ENCODE peak calls at places on chromosomes 6 and 20, in five cellular contexts. One of them, this sample, is unnamed.
A peak's percentile ranks its signal among the peaks of the same experiment; 100 is the strongest.

GRCh38 chr20:62014488-62014775 is 51.2 kb downstream of the TAF4 start:
- DNase-seq in H1: no peak
- DNase-seq in IMR-90: no peak
- DNase-seq in H9: no peak
- DNase-seq in neuronal stem cell: no peak
- DNase-seq in this sample: no peak

GRCh38 chr6:168442646-168443045 is 1.7 kb downstream of the SMOC2 start:
- DNase-seq in H1: no peak
- DNase-seq in IMR-90: no peak
- DNase-seq in H9: no peak
- DNase-seq in neuronal stem cell: no peak
- DNase-seq in this sample: no peak

GRCh38 chr20:44233436-44234016 is 13.6 kb upstream of the GDAP1L1 start:
- DNase-seq in neuronal stem cell: no peak
- DNase-seq in H1: no peak
- DNase-seq in H9: no peak
- DNase-seq in IMR-90: no peak
- DNase-seq in this sample: no peak

GRCh38 chr20:50048420-50049166 is 64.4 kb downstream of the UBE2V1 start:
- DNase-seq in neuronal stem cell: no peak
- DNase-seq in IMR-90: peak; percentile 14
- DNase-seq in H9: no peak
- DNase-seq in H1: no peak
- DNase-seq in this sample: no peak

GRCh38 chr20:40565681-40566040 is 123.4 kb downstream of the MAFB start:
- DNase-seq in neuronal stem cell: no peak
- DNase-seq in H9: peak; percentile 36
- DNase-seq in IMR-90: no peak
- DNase-seq in H1: no peak
- DNase-seq in this sample: no peak

GRCh38 chr6:4928426-4928825 is 75.4 kb downstream of the RPP40 start:
- DNase-seq in neuronal stem cell: no peak
- DNase-seq in H9: no peak
- DNase-seq in H1: no peak
- DNase-seq in IMR-90: peak; percentile 55
- DNase-seq in this sample: peak; percentile 74

GRCh38 chr6:157763129-157763893 is 59.7 kb upstream of the SNX9 start:
- DNase-seq in H9: peak; percentile 98
- DNase-seq in neuronal stem cell: no peak
- DNase-seq in H1: peak; percentile 65
- DNase-seq in IMR-90: peak; percentile 65
- DNase-seq in this sample: peak; percentile 78

GRCh38 chr6:161869491-161869890 is 595.6 kb upstream of the AGPAT4 start:
- DNase-seq in neuronal stem cell: no peak
- DNase-seq in H1: no peak
- DNase-seq in H9: no peak
- DNase-seq in IMR-90: no peak
- DNase-seq in this sample: no peak

GRCh38 chr20:38631155-38632022 is 29.8 kb downstream of the ARHGAP40 start:
- DNase-seq in H1: no peak
- DNase-seq in H9: no peak
- DNase-seq in IMR-90: no peak
- DNase-seq in neuronal stem cell: no peak
- DNase-seq in this sample: no peak

GRCh38 chr6:42177514-42178364 is 4.6 kb downstream of the GUCA1A start:
- DNase-seq in H1: peak; percentile 96
- DNase-seq in neuronal stem cell: peak; percentile 59
- DNase-seq in H9: peak; percentile 88
- DNase-seq in IMR-90: no peak
- DNase-seq in this sample: no peak

GRCh38 chr6:47674673-47675072 is 23.7 kb upstream of the ADGRF4 start:
- DNase-seq in IMR-90: no peak
- DNase-seq in H9: no peak
- DNase-seq in H1: no peak
- DNase-seq in neuronal stem cell: no peak
- DNase-seq in this sample: no peak

GRCh38 chr20:59013031-59013951 is 5.9 kb upstream of the TUBB1 start:
- DNase-seq in H9: no peak
- DNase-seq in IMR-90: no peak
- DNase-seq in H1: peak; percentile 35
- DNase-seq in neuronal stem cell: no peak
- DNase-seq in this sample: no peak

GRCh38 chr6:42101186-42101657 is 41.2 kb downstream of the C6orf132 start:
- DNase-seq in H9: no peak
- DNase-seq in IMR-90: peak; percentile 56
- DNase-seq in neuronal stem cell: no peak
- DNase-seq in H1: no peak
- DNase-seq in this sample: peak; percentile 86

GRCh38 chr6:139764498-139764986 is 390.1 kb upstream of the CITED2 start:
- DNase-seq in H9: no peak
- DNase-seq in H1: no peak
- DNase-seq in neuronal stem cell: no peak
- DNase-seq in IMR-90: peak; percentile 99
- DNase-seq in this sample: peak; percentile 94

GRCh38 chr6:53432318-53433161 is 83.8 kb upstream of the ELOVL5 start:
- DNase-seq in neuronal stem cell: no peak
- DNase-seq in H1: no peak
- DNase-seq in H9: no peak
- DNase-seq in IMR-90: peak; percentile 81
- DNase-seq in this sample: peak; percentile 94

GRCh38 chr6:12605888-12606345 is 110.7 kb upstream of the PHACTR1 start:
- DNase-seq in H1: peak; percentile 55
- DNase-seq in IMR-90: peak; percentile 75
- DNase-seq in H9: peak; percentile 57
- DNase-seq in neuronal stem cell: peak; percentile 48
- DNase-seq in this sample: peak; percentile 73

GRCh38 chr6:167210375-167211295 is 52.9 kb upstream of the GPR31 start:
- DNase-seq in IMR-90: no peak
- DNase-seq in H1: no peak
- DNase-seq in H9: no peak
- DNase-seq in neuronal stem cell: no peak
- DNase-seq in this sample: no peak

GRCh38 chr6:5956939-5957338 is 49.8 kb downstream of the NRN1 start:
- DNase-seq in H9: peak; percentile 39
- DNase-seq in neuronal stem cell: no peak
- DNase-seq in IMR-90: no peak
- DNase-seq in H1: no peak
- DNase-seq in this sample: no peak

GRCh38 chr6:3808759-3809514 is 40.2 kb upstream of the FAM50B start:
- DNase-seq in IMR-90: peak; percentile 90
- DNase-seq in H1: no peak
- DNase-seq in H9: no peak
- DNase-seq in neuronal stem cell: no peak
- DNase-seq in this sample: peak; percentile 85
- H4K8ac ChIP-seq in IMR-90: peak overlapping the region; percentile 88
- H4K8ac ChIP-seq in H1: no peak overlapping the region
- H4K8ac ChIP-seq in H9: no peak overlapping the region
- H4K8ac ChIP-seq in neuronal stem cell: no peak overlapping the region
- H4K8ac ChIP-seq in this sample: peak overlapping the region; percentile 61

GRCh38 chr6:132401120-132401940 is at the start of gene MOXD1:
- DNase-seq in neuronal stem cell: peak; percentile 51
- DNase-seq in H1: peak; percentile 83
- DNase-seq in H9: peak; percentile 59
- DNase-seq in IMR-90: peak; percentile 37
- DNase-seq in this sample: peak; percentile 58

GRCh38 chr6:132401941-132402275 is 633 bp upstream of the MOXD1 start:
- DNase-seq in H1: peak; percentile 55
- DNase-seq in H9: peak; percentile 31
- DNase-seq in IMR-90: no peak
- DNase-seq in neuronal stem cell: no peak
- DNase-seq in this sample: no peak

GRCh38 chr6:132399376-132400074 is 1.8 kb downstream of the MOXD1 start:
- DNase-seq in neuronal stem cell: no peak
- DNase-seq in H9: no peak
- DNase-seq in H1: no peak
- DNase-seq in IMR-90: peak; percentile 85
- DNase-seq in this sample: peak; percentile 29

GRCh38 chr6:132404330-132404729 is 3.1 kb upstream of the MOXD1 start:
- DNase-seq in neuronal stem cell: no peak
- DNase-seq in IMR-90: no peak
- DNase-seq in H1: no peak
- DNase-seq in H9: no peak
- DNase-seq in this sample: no peak

GRCh38 chr6:132400641-132401119 is 595 bp downstream of the MOXD1 start:
- DNase-seq in H1: peak; percentile 64
- DNase-seq in neuronal stem cell: peak; percentile 9
- DNase-seq in H9: peak; percentile 36
- DNase-seq in IMR-90: no peak
- DNase-seq in this sample: peak; percentile 23
- H2AFZ ChIP-seq in H1: peak overlapping the region; percentile 62
- H2AFZ ChIP-seq in neuronal stem cell: peak overlapping the region; percentile 99
- H2AFZ ChIP-seq in H9: no peak overlapping the region
- H2AFZ ChIP-seq in IMR-90: peak overlapping the region; percentile 98
- H2AFZ ChIP-seq in this sample: peak overlapping the region; percentile 76

DNA sequence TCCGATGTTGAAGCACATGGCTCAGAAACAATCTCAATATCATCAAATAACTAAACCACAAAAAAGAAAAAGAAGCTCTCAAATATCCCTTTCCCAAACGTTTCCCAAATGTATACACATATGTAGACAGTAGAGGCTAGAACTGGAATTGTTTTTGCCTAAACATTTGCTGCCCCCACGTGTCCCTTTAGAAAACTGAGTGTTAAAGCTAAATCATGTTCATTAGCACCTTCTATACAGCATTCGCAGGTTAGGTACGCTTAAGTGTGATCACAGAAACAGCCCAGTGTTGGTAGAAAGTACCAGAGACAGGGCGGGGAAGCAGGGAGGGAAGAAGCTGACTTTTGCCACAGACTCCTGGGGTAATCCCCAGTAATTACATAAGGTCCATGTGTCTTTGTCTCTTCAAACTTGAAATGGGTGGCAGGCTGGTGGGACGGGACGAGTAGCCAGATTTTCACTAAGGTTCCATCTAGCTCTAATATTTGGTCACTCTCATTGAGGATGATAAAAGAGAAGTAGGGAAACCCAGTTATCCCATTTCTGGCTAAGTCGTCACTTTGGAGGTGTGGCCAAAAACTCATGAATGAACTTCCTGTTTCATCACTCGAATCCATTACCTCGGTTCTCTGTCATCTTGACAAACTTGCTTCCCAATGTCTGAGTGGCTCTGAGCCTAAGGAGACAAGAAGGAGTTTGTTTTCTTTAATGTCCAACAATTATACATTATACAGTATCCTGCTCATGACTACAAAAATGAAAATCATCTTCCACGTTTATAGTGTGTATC is 15.0 kb upstream of the TFAP2A start:
- DNase-seq in neuronal stem cell: peak; percentile 23
- DNase-seq in IMR-90: peak; percentile 52
- DNase-seq in H1: peak; percentile 50
- DNase-seq in H9: no peak
- DNase-seq in this sample: peak; percentile 70
- H3K14ac ChIP-seq in neuronal stem cell: no peak overlapping the region
- H3K14ac ChIP-seq in IMR-90: no peak overlapping the region
- H3K14ac ChIP-seq in H1: no peak overlapping the region
- H3K14ac ChIP-seq in H9: no peak overlapping the region
- H3K14ac ChIP-seq in this sample: no peak overlapping the region

GRCh38 chr6:11062715-11063114 is 18.6 kb upstream of the ELOVL2 start:
- DNase-seq in IMR-90: no peak
- DNase-seq in neuronal stem cell: no peak
- DNase-seq in H1: no peak
- DNase-seq in H9: no peak
- DNase-seq in this sample: no peak
- H4K8ac ChIP-seq in IMR-90: no peak overlapping the region
- H4K8ac ChIP-seq in neuronal stem cell: no peak overlapping the region
- H4K8ac ChIP-seq in H1: no peak overlapping the region
- H4K8ac ChIP-seq in H9: no peak overlapping the region
- H4K8ac ChIP-seq in this sample: no peak overlapping the region

GRCh38 chr6:100209323-100210137 is 215.5 kb upstream of the MCHR2 start:
- DNase-seq in neuronal stem cell: no peak
- DNase-seq in H1: no peak
- DNase-seq in IMR-90: peak; percentile 63
- DNase-seq in H9: no peak
- DNase-seq in this sample: no peak
- H2AFZ ChIP-seq in neuronal stem cell: no peak overlapping the region
- H2AFZ ChIP-seq in H1: no peak overlapping the region
- H2AFZ ChIP-seq in IMR-90: no peak overlapping the region
- H2AFZ ChIP-seq in H9: no peak overlapping the region
- H2AFZ ChIP-seq in this sample: no peak overlapping the region

DNA sequence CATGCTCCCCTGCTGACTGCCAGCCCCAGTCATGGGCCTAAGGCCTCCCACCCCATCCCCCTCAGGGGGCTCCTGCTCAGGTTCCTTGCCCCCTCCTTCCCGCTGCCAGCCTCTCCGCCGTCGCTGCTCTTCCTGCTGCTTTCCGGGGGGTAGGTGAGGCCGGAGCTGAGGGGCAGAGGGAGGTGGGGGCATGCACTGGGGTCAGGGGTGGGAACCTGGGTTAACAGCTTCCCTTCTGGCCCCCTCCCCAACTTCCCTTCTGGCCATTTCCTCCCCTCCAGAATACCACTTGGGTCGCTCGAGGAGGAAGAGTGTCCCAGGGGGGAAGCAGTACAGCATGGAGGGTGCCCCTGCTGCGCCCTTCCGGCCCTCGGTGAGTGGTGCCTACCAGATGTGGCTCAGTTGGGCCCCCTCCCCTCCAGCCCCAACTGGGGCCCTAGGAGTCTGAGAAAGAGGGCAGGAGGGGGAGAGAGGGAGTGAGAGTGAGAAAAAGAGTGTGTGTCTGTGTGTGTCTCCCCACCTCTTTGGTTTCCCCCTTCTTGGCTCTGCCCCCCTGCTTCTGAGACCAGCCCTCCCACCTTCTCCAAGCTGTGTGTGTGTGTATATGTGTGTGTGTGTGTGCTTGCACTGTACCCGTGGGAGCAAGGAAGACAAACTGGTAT is 12.1 kb downstream of the SYNGAP1 start:
- DNase-seq in IMR-90: no peak
- DNase-seq in H9: peak; percentile 65
- DNase-seq in neuronal stem cell: no peak
- DNase-seq in H1: peak; percentile 59
- DNase-seq in this sample: no peak
- H3K14ac ChIP-seq in IMR-90: no peak overlapping the region
- H3K14ac ChIP-seq in H9: peak overlapping the region; percentile 82
- H3K14ac ChIP-seq in neuronal stem cell: no peak overlapping the region
- H3K14ac ChIP-seq in H1: no peak overlapping the region
- H3K14ac ChIP-seq in this sample: no peak overlapping the region

DNA sequence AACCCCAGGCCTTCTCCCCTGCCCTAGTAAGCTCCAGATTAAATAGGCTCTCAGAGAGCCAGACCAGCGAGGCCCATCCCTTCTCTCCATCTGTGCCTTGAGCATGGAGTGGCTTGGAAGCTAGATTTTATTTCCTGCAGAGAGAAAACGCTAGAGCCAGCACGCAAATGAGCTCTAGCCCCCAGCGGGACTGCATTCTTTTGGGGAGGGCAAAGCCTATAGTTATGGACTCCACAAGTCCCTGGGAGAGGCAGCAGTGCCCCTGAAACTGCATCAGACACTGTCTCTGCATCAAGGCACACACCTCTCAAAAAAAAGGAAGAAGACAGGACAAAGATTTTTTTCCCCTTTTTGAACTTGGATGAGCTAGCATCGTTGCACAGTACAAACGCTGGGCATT is 15.8 kb downstream of the FOXF2 start:
- DNase-seq in neuronal stem cell: no peak
- DNase-seq in H9: no peak
- DNase-seq in IMR-90: no peak
- DNase-seq in H1: no peak
- DNase-seq in this sample: no peak
- H4K8ac ChIP-seq in neuronal stem cell: no peak overlapping the region
- H4K8ac ChIP-seq in H9: no peak overlapping the region
- H4K8ac ChIP-seq in IMR-90: no peak overlapping the region
- H4K8ac ChIP-seq in H1: no peak overlapping the region
- H4K8ac ChIP-seq in this sample: no peak overlapping the region